ENCODE peak calls at places on chromosomes 6 and 20, in eight cellular contexts. L is AG10803, Q is adrenal gland, V is GM06990, Z is mesenchymal stem cell, D is astrocyte of the cerebellum, G is A673, C is fibroblast of the aortic adventitia. T is an unnamed sample.

GRCh38 chr6:84093405-84094049 is 60.0 kb downstream of the MRAP2 start:
- DNase-seq in L (no peak), Q (no peak), V (peak), Z (no peak), D (no peak), G (peak), C (no peak), T (peak)

GRCh38 chr6:148559848-148560433 is 186.9 kb upstream of the UST start:
- DNase-seq in L (peak), Q (peak), V (peak), Z (peak), D (no peak), G (peak), C (peak), T (peak)

GRCh38 chr20:49207071-49207470 is 12.1 kb upstream of the DDX27 start:
- DNase-seq in L (no peak), Q (no peak), V (no peak), Z (no peak), D (no peak), G (peak), C (no peak), T (no peak)

GRCh38 chr6:84731901-84732300 is 32.5 kb downstream of the TBX18 start:
- DNase-seq in L (no peak), Q (no peak), V (no peak), Z (peak), D (no peak), G (no peak), C (peak), T (peak)

GRCh38 chr6:109370336-109370735 is 11.9 kb downstream of the CD164 start:
- DNase-seq in L (peak), Q (no peak), V (no peak), Z (no peak), D (no peak), G (no peak), C (no peak), T (no peak)

GRCh38 chr20:20549267-20549612 is 163.2 kb downstream of the RALGAPA2 start:
- DNase-seq in L (no peak), Q (no peak), V (no peak), Z (no peak), D (no peak), G (no peak), C (peak), T (no peak)

GRCh38 chr20:1241456-1241855 is 15.6 kb downstream of the RAD21L1 start:
- DNase-seq in L (no peak), Q (no peak), V (no peak), Z (no peak), D (no peak), G (no peak), C (no peak), T (no peak)

GRCh38 chr6:160248538-160248937 is 10.1 kb downstream of the SLC22A2 start:
- DNase-seq in L (peak), Q (peak), V (no peak), Z (peak), D (no peak), G (no peak), C (peak), T (peak)

GRCh38 chr6:48061630-48062029 is 49.4 kb downstream of the PTCHD4 start:
- DNase-seq in L (peak), Q (no peak), V (no peak), Z (peak), D (peak), G (peak), C (peak), T (no peak)

GRCh38 chr6:56400273-56400672 is 152.9 kb upstream of the COL21A1 start:
- DNase-seq in L (no peak), Q (no peak), V (no peak), Z (no peak), D (no peak), G (no peak), C (no peak), T (no peak)

GRCh38 chr6:105522626-105523322 is 119.9 kb upstream of the PREP start:
- DNase-seq in L (no peak), Q (no peak), V (no peak), Z (peak), D (no peak), G (no peak), C (peak), T (peak)

GRCh38 chr6:49826743-49827406 is 39.5 kb downstream of the CRISP1 start:
- DNase-seq in L (no peak), Q (no peak), V (no peak), Z (peak), D (no peak), G (no peak), C (no peak), T (no peak)

GRCh38 chr20:63290677-63291472 is 2.1 kb upstream of the COL20A1 start:
- DNase-seq in L (peak), Q (peak), V (peak), Z (peak), D (no peak), G (peak), C (peak), T (peak)

GRCh38 chr6:43386492-43386891 is 17.0 kb upstream of the ZNF318 start:
- DNase-seq in L (peak), Q (no peak), V (no peak), Z (no peak), D (no peak), G (peak), C (peak), T (no peak)

GRCh38 chr6:37068523-37069270 is 63.2 kb downstream of the FGD2 start:
- DNase-seq in L (no peak), Q (no peak), V (no peak), Z (no peak), D (no peak), G (no peak), C (no peak), T (no peak)

GRCh38 chr6:169240591-169241390 is 12.9 kb downstream of the THBS2 start:
- DNase-seq in L (no peak), Q (no peak), V (no peak), Z (no peak), D (no peak), G (no peak), C (peak), T (no peak)

GRCh38 chr6:106513813-106514212 is 115.5 kb downstream of the RTN4IP1 start:
- DNase-seq in L (peak), Q (no peak), V (no peak), Z (no peak), D (no peak), G (peak), C (peak), T (peak)

GRCh38 chr20:25052255-25053206 is 5.4 kb downstream of the ACSS1 start:
- DNase-seq in L (peak), Q (peak), V (no peak), Z (no peak), D (no peak), G (no peak), C (peak), T (peak)

GRCh38 chr20:25053207-25054132 is 4.5 kb downstream of the ACSS1 start:
- DNase-seq in L (peak), Q (no peak), V (no peak), Z (no peak), D (no peak), G (no peak), C (peak), T (peak)

GRCh38 chr20:25054995-25055629 is 2.8 kb downstream of the ACSS1 start:
- DNase-seq in L (peak), Q (no peak), V (no peak), Z (no peak), D (no peak), G (no peak), C (peak), T (peak)

GRCh38 chr20:25055711-25056492 is 2.0 kb downstream of the ACSS1 start:
- DNase-seq in L (no peak), Q (no peak), V (no peak), Z (no peak), D (no peak), G (no peak), C (no peak), T (no peak)

GRCh38 chr20:25054133-25054820 is 3.7 kb downstream of the ACSS1 start:
- DNase-seq in L (no peak), Q (no peak), V (no peak), Z (no peak), D (no peak), G (no peak), C (no peak), T (no peak)
- H3K4me3 ChIP-seq in L (no peak), Q (no peak), V (no peak), Z (no peak), D (no peak), G (no peak), C (no peak), T (no peak)

GRCh38 chr6:156167289-156168076 is 609.7 kb upstream of the ARID1B start:
- DNase-seq in L (peak), Q (peak), V (no peak), Z (no peak), D (peak), G (peak), C (peak), T (peak)
- H3K4me3 ChIP-seq in L (no peak), Q (peak), V (no peak), Z (peak), D (no peak), G (no peak), C (peak), T (peak)

GRCh38 chr20:51966296-51966971 is 164.1 kb upstream of the SALL4 start:
- DNase-seq in L (peak), Q (peak), V (peak), Z (peak), D (peak), G (peak), C (peak), T (peak)
- H3K4me3 ChIP-seq in L (no peak), Q (no peak), V (no peak), Z (no peak), D (no peak), G (no peak), C (no peak), T (no peak)

GRCh38 chr6:142013286-142013685 is 119.4 kb upstream of the GJE1 start:
- DNase-seq in L (peak), Q (no peak), V (no peak), Z (peak), D (peak), G (peak), C (peak), T (peak)

GRCh38 chr6:142011775-142012174 is 121.0 kb upstream of the GJE1 start:
- DNase-seq in L (no peak), Q (no peak), V (no peak), Z (no peak), D (no peak), G (no peak), C (no peak), T (no peak)

GRCh38 chr6:142014515-142014914 is 118.2 kb upstream of the GJE1 start:
- DNase-seq in L (peak), Q (no peak), V (no peak), Z (peak), D (peak), G (peak), C (peak), T (peak)

GRCh38 chr6:142013875-142014495 is 118.7 kb upstream of the GJE1 start:
- DNase-seq in L (no peak), Q (no peak), V (no peak), Z (peak), D (no peak), G (peak), C (no peak), T (no peak)

DNA sequence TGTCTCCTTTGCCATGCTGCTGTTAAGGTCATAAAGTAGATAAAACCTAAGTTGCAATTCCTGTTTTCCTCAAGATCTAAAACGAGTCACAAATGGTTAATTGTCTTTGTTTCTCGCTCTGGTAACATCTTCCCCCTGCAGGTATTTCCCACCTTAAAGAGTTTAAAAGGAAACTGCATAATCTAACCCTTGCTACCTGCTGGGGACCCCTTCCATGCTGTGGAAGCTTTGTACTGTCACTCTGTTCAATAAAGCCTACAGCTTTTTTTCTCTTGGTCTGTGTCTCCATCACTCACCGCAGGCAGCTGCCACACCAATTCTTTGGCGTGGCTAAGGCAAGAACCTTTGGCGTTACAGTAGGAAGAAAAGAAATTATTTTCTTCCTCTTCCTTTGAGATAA is 117.7 kb upstream of the GJE1 start:
- DNase-seq in L (no peak), Q (no peak), V (no peak), Z (peak), D (no peak), G (no peak), C (no peak), T (no peak)
- H3K4me3 ChIP-seq in L (peak), Q (no peak), V (no peak), Z (peak), D (no peak), G (no peak), C (peak), T (peak)

DNA sequence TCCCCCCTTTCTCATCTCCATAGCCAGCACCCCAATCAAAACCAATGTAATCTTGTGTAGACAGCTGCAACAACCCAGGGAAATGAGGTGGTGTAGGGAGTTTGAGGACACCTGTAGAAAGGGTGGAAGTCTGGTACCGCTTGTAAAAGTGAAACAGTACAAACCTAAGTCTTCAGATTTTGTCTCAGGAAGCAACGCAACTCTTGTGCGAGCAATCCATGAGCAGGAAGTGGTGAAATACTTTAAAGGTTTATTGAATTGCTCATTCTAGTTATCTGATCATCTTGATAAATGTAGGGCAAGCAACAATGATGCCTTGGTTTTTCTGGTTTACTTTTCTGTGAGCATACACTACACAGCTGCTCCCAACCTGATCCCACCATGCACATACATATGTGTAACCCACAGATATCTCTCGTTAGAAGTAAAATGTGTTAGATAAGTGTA is 71.1 kb upstream of the THEMIS start:
- DNase-seq in L (peak), Q (no peak), V (no peak), Z (peak), D (peak), G (no peak), C (peak), T (peak)
- H3K4me3 ChIP-seq in L (no peak), Q (no peak), V (no peak), Z (no peak), D (no peak), G (no peak), C (no peak), T (peak)

T was measured in fibroblast of villous mesenchyme.